ENCODE peak calls at places on chromosomes 11 and 22, in four cellular contexts. T is WTC11, H is K562, Q is GM12878. E is an unnamed sample.

GRCh38 chr22:36585841-36586240 is 56.9 kb upstream of the EIF3D start:
- DNase-seq in T (no peak), H (no peak), Q (no peak), E (no peak)

GRCh38 chr11:72673943-72674828 is at the start of gene PDE2A:
- DNase-seq in T (no peak), H (no peak), Q (no peak), E (no peak)

GRCh38 chr22:34403667-34404066 is 483.4 kb upstream of the LARGE1 start:
- DNase-seq in T (no peak), H (no peak), Q (no peak), E (no peak)

GRCh38 chr11:95501761-95502266 is 270.8 kb upstream of the SESN3 start:
- DNase-seq in T (no peak), H (no peak), Q (no peak), E (no peak)

GRCh38 chr11:31822604-31823371 is 11.7 kb upstream of the PAX6 start:
- DNase-seq in T (no peak), H (no peak), Q (no peak), E (no peak)

GRCh38 chr11:66242085-66242765 is 26.2 kb upstream of the RAB1B start:
- DNase-seq in T (no peak), H (no peak), Q (no peak), E (no peak)

GRCh38 chr11:113773092-113773415 is 438 bp downstream of the ZW10 start:
- DNase-seq in T (peak), H (peak), Q (no peak), E (peak)

GRCh38 chr11:10770626-10771254 is 19.7 kb downstream of the CTR9 start:
- DNase-seq in T (peak), H (peak), Q (no peak), E (peak)

GRCh38 chr11:46288451-46288850 is 11.0 kb downstream of the CREB3L1 start:
- DNase-seq in T (no peak), H (no peak), Q (no peak), E (no peak)

GRCh38 chr11:64263021-64263946 is 12.0 kb downstream of the PLCB3 start:
- DNase-seq in T (no peak), H (no peak), Q (no peak), E (no peak)

GRCh38 chr11:123611698-123612097 is 42.7 kb downstream of the SCN3B start:
- DNase-seq in T (no peak), H (no peak), Q (no peak), E (no peak)

GRCh38 chr22:19037282-19038163 is 84.7 kb downstream of the DGCR2 start:
- DNase-seq in T (peak), H (no peak), Q (no peak), E (no peak)

GRCh38 chr11:119323532-119324033 is 6.7 kb upstream of the MCAM start:
- DNase-seq in T (peak), H (peak), Q (peak), E (peak)

GRCh38 chr11:17352925-17353227 is 1.3 kb downstream of the NCR3LG1 start:
- DNase-seq in T (peak), H (peak), Q (no peak), E (peak)

GRCh38 chr11:112025682-112026081 is 474 bp downstream of the DLAT start:
- DNase-seq in T (no peak), H (peak), Q (no peak), E (peak)

GRCh38 chr22:31866918-31867317 is 77.4 kb upstream of the YWHAH start:
- DNase-seq in T (no peak), H (peak), Q (no peak), E (no peak)

GRCh38 chr11:118200901-118201680 is 23.7 kb downstream of the JAML start:
- DNase-seq in T (no peak), H (no peak), Q (no peak), E (no peak)

GRCh38 chr22:46542011-46542985 is 4.9 kb upstream of the CELSR1 start:
- DNase-seq in T (peak), H (peak), Q (peak), E (peak)

GRCh38 chr22:36192601-36193000 is 9.0 kb downstream of the APOL4 start:
- DNase-seq in T (no peak), H (no peak), Q (no peak), E (no peak)

GRCh38 chr11:1933416-1934325 is 13.5 kb upstream of the MRPL23 start:
- DNase-seq in T (no peak), H (no peak), Q (no peak), E (no peak)

GRCh38 chr11:34251640-34251980 is 106.2 kb downstream of the ABTB2 start:
- DNase-seq in T (no peak), H (no peak), Q (no peak), E (no peak)

GRCh38 chr11:131694526-131695424 is 324.4 kb downstream of the NTM start:
- DNase-seq in T (peak), H (peak), Q (no peak), E (peak)

GRCh38 chr11:86699036-86699791 is 26.8 kb upstream of the ME3 start:
- DNase-seq in T (no peak), H (no peak), Q (no peak), E (no peak)

GRCh38 chr11:115652094-115652493 is 147.9 kb upstream of the CADM1 start:
- DNase-seq in T (no peak), H (no peak), Q (no peak), E (no peak)

GRCh38 chr11:19919050-19919561 is 206.5 kb downstream of the NAV2 start:
- DNase-seq in T (no peak), H (no peak), Q (no peak), E (no peak)

GRCh38 chr22:26610072-26610958 is 7.5 kb downstream of the CRYBB1 start:
- DNase-seq in T (no peak), H (no peak), Q (peak), E (no peak)

GRCh38 chr11:110971110-110971509 is 258.9 kb upstream of the ARHGAP20 start:
- DNase-seq in T (no peak), H (no peak), Q (no peak), E (no peak)

GRCh38 chr11:32817181-32817842 is 12.4 kb upstream of the PRRG4 start:
- DNase-seq in T (no peak), H (no peak), Q (no peak), E (no peak)

GRCh38 chr11:119800171-119800570 is 71.2 kb upstream of the NECTIN1 start:
- DNase-seq in T (no peak), H (no peak), Q (no peak), E (no peak)

GRCh38 chr11:96188625-96189006 is 154.4 kb downstream of the MAML2 start:
- DNase-seq in T (no peak), H (peak), Q (peak), E (peak)

GRCh38 chr22:26426924-26427323 is 2.1 kb upstream of the ASPHD2 start:
- DNase-seq in T (no peak), H (no peak), Q (no peak), E (no peak)

GRCh38 chr11:74007691-74008372 is 1.1 kb downstream of the UCP3 start:
- DNase-seq in T (no peak), H (no peak), Q (no peak), E (no peak)

GRCh38 chr11:33802414-33802950 is 28.2 kb upstream of the FBXO3 start:
- DNase-seq in T (peak), H (peak), Q (no peak), E (peak)

GRCh38 chr22:36954251-36955014 is 41.0 kb downstream of the CSF2RB start:
- DNase-seq in T (no peak), H (no peak), Q (no peak), E (no peak)

GRCh38 chr22:47600791-47601400 is 838.4 kb downstream of the TBC1D22A start:
- DNase-seq in T (no peak), H (no peak), Q (no peak), E (no peak)

GRCh38 chr22:47598864-47599263 is 836.4 kb downstream of the TBC1D22A start:
- DNase-seq in T (no peak), H (no peak), Q (no peak), E (no peak)

GRCh38 chr22:47601666-47602065 is 839.2 kb downstream of the TBC1D22A start:
- DNase-seq in T (no peak), H (no peak), Q (no peak), E (no peak)

GRCh38 chr22:47600281-47600680 is 837.8 kb downstream of the TBC1D22A start:
- DNase-seq in T (no peak), H (no peak), Q (no peak), E (no peak)

DNA sequence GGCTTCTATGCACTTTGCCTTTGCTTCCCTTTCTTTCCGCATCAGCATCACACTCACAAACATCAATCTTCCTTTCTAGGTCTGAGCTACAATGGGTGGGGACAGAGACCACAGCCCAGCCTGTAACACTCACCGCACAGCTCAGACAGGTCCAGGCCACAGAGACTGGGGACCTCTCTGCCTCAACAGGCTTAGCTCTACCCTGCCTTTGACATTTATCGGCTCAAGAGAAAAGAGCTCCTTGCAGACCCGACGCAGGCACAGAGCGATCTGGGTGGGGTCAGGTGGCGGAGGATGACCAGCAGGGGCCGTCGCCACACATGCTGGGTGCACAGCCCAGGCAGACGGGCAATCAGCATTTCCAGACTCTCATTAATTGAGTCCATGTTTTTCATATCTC is 837.3 kb downstream of the TBC1D22A start:
- DNase-seq in T (no peak), H (no peak), Q (no peak), E (no peak)
- TF ChIP-seq TCF7 in T (no peak), H (no peak), Q (no peak), E (no peak)

DNA sequence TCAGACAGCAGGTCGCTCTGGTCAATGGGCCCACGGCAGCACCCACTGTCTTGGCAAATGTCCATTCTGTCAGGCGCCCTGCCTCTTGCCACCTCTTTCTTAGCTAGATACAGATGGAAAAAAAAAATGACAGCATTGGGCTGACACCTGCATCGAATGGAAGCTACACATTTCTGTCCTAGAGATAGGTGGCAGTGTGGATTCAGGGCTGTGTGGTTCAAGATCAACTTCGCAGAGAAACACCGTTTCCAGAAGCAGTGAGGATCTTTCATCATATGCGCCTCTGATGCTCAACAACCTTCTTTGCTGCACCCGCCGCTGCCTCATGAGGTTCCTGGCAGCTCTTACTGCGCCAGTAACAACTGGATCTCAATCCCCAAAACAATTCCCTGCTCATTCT is 236.3 kb downstream of the KIRREL3 start:
- DNase-seq in T (no peak), H (peak), Q (no peak), E (no peak)
- TF ChIP-seq TCF7 in T (no peak), H (no peak), Q (no peak), E (no peak)

GRCh38 chr11:61791737-61792309 is 576 bp downstream of the TMEM258 start:
- DNase-seq in T (peak), H (peak), Q (no peak), E (peak)
- TF ChIP-seq TCF7 in T (no peak), H (no peak), Q (no peak), E (no peak)

GRCh38 chr11:70759846-70760245 is 361.5 kb downstream of the CTTN start:
- DNase-seq in T (no peak), H (no peak), Q (no peak), E (no peak)

GRCh38 chr11:70761094-70761905 is 363.0 kb downstream of the CTTN start:
- DNase-seq in T (no peak), H (peak), Q (no peak), E (no peak)

GRCh38 chr11:70761906-70762196 is 363.5 kb downstream of the CTTN start:
- DNase-seq in T (no peak), H (no peak), Q (no peak), E (no peak)

GRCh38 chr11:70762810-70763209 is 364.5 kb downstream of the CTTN start:
- DNase-seq in T (no peak), H (no peak), Q (no peak), E (no peak)

GRCh38 chr11:70760416-70761020 is 362.2 kb downstream of the CTTN start:
- DNase-seq in T (no peak), H (no peak), Q (no peak), E (no peak)
- TF ChIP-seq TCF7 in T (no peak), H (no peak), Q (no peak), E (no peak)

DNA sequence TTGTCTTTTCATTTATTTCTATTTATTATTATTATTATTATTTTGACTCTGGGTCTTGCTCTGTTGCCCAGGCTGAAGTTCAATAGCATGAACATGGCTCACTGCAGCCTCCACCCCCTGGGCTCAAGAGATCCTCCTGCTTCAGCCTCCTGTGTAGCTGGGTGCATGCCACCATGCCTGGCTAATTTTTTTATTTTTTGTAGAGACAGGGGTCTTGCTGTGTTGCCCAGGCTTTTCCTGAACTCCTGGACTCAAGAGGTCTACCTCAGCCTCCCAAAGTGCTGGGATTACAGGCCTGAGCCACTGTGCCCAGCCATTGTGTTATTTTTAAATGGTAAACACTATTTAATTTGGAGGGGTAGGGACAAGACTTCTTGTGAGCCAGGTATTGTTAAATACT is 23.3 kb upstream of the RRM1 start:
- DNase-seq in T (no peak), H (no peak), Q (no peak), E (no peak)
- TF ChIP-seq TCF7 in T (no peak), H (no peak), Q (no peak), E (no peak)

DNA sequence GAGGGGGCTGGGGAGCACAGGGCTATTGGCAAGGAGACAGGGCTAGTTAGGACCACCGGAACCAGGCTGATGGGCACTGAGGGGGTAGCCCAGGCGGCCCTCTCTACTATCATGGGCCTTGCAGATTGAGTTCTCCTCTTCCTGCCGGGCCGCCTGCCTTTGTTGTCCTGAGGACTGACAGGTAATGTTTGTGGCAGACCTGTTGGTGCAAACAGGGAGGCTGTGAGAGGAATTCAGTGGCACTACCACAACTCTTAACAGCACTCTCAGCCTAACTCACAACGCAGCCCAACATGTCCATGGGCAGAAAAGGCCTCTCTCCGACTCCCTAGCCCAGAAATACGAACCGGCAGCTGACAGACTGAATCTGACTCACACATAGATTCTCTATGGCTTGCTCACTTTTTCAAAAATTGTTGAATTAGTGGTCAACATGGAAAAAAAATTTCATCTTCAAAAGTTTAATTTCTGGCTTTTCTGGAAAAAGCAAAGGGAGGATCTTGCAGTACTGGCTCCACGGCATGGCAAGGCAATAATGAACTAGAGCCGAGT is 11.4 kb downstream of the KCNJ5 start:
- DNase-seq in T (no peak), H (no peak), Q (no peak), E (no peak)
- TF ChIP-seq TCF7 in T (no peak), H (no peak), Q (no peak), E (no peak)

DNA sequence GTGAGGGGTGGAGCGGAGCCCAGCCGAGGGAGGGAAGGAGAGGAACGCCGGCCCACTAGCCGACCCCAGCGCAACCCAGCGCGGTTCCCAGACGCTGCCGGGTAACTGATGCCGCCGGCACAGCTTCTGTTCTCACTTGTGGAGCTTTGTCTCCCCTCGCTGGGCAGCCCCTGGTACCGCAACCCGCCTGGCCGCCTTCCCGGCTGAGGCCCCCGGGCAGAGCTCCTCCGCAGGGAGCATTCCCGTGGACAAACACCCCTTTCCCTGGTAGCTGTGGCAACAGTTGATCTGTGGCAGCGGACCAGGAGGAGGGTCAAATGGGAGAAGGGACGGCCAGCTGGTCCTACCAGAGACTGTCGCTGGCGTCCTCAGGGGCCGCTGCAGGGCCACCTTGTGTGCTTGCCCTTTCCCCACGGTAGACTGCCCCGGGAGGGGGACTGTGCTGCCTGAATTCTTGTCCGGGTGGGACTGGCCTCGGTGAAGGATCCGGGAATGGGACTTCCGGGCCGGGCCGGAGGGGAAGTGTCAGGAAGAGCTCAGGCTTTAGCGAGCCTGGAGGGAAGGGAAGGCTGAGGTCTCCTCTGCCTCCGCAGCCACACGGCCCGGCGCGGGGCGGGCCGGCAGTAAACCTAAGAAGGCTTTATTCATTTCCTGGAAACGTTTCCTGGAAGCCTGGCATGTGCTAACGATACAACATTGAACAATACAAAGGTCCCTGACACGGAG is 468.0 kb downstream of the OPCML start:
- DNase-seq in T (peak), H (peak), Q (no peak), E (peak)
- TF ChIP-seq TCF7 in T (no peak), H (no peak), Q (no peak), E (no peak)

GRCh38 chr11:8186429-8186828 is 17.6 kb upstream of the RIC3 start:
- DNase-seq in T (no peak), H (no peak), Q (no peak), E (no peak)

GRCh38 chr11:8192896-8193209 is 24.0 kb upstream of the RIC3 start:
- DNase-seq in T (peak), H (no peak), Q (no peak), E (no peak)

GRCh38 chr11:8196749-8197148 is 27.9 kb upstream of the RIC3 start:
- DNase-seq in T (no peak), H (no peak), Q (no peak), E (no peak)

DNA sequence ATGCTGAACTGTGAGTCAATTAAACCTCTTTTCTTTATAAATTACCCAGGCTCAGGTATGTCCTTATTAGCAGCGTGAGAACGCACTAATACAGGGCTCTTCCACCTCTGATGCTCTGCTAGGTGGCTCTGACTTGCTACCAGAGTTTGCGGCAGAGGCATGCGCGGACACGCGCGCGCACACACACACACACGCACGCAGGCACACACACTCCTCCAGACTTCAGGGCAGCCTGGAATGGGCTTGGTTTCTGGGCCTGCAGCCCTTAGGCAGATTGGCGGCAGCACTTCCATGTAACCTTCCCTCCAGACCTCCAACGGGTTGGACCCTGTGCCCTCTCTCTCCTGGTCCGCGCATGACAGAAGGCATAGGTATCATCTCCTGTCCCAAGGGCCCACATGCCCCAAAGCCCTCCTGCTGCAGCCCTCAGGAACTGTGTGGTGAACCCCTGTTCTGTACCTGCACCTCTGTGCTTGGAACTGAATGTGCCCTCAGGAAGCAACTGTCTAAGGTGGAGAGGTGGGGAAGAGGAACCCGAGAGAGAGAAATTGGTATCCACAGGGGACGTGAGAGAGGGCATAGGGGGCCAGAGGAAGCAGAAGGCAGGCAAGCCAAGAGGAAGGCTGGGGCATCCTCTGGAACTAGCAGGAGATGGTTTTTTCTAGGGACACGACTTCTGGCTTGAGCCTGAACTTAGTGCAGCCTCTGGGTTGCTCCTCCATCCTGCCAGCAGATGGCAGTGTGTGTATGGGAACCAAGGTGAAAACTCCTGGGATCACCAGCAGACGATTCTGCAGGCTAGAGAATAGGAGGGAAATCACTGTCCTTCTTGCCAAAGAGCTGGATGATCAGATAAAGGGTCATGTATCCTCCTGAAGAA is 23.4 kb upstream of the RIC3 start:
- DNase-seq in T (peak), H (peak), Q (no peak), E (peak)
- TF ChIP-seq TCF7 in T (no peak), H (no peak), Q (no peak), E (no peak)

E was measured in HepG2.